ENCODE peak calls at places on chromosomes 3 and 15, in four cellular contexts. Y, U, B and F are unnamed samples.

GRCh38 chr3:40329081-40329480 is 19.6 kb downstream of the EIF1B start:
- DNase-seq in Y (no peak), U (no peak), B (no peak), F (no peak)

GRCh38 chr15:50247819-50248650 is 17.5 kb downstream of the HDC start:
- DNase-seq in Y (peak; percentile 16), U (no peak), B (no peak), F (peak; percentile 55)

GRCh38 chr15:86001200-86001599 is 78.5 kb upstream of the AGBL1 start:
- DNase-seq in Y (no peak), U (no peak), B (no peak), F (no peak)

GRCh38 chr15:50354838-50355611 is at the start of gene GABPB1:
- DNase-seq in Y (peak; percentile 88), U (peak; percentile 77), B (peak; percentile 80), F (peak; percentile 93)

GRCh38 chr3:86814918-86815655 is 175.9 kb downstream of the VGLL3 start:
- DNase-seq in Y (no peak), U (no peak), B (no peak), F (no peak)

GRCh38 chr3:144771401-144771870 is 799.8 kb downstream of the DIPK2A start:
- DNase-seq in Y (no peak), U (no peak), B (no peak), F (no peak)

GRCh38 chr15:87403973-87404372 is 852.6 kb downstream of the NTRK3 start:
- DNase-seq in Y (no peak), U (no peak), B (no peak), F (no peak)

GRCh38 chr3:181974198-181974597 is 262.5 kb downstream of the SOX2 start:
- DNase-seq in Y (no peak), U (no peak), B (no peak), F (no peak)

GRCh38 chr15:78087944-78088772 is 4.2 kb upstream of the SH2D7 start:
- DNase-seq in Y (no peak), U (no peak), B (no peak), F (peak; percentile 71)

GRCh38 chr3:179108091-179108490 is 36.5 kb upstream of the ZMAT3 start:
- DNase-seq in Y (no peak), U (no peak), B (no peak), F (no peak)

GRCh38 chr3:69541059-69541471 is 155.2 kb upstream of the FRMD4B start:
- DNase-seq in Y (no peak), U (peak; percentile 2), B (no peak), F (no peak)

GRCh38 chr15:34206016-34206415 is 3.9 kb downstream of the KATNBL1 start:
- DNase-seq in Y (no peak), U (no peak), B (no peak), F (no peak)

GRCh38 chr3:152398495-152398894 is 129.8 kb downstream of the MBNL1 start:
- DNase-seq in Y (no peak), U (no peak), B (no peak), F (no peak)

GRCh38 chr3:14548321-14548729 is 8.2 kb upstream of the GRIP2 start:
- DNase-seq in Y (peak; percentile 31), U (peak; percentile 73), B (no peak), F (peak; percentile 83)

GRCh38 chr3:197580253-197580691 is 24.5 kb upstream of the BDH1 start:
- DNase-seq in Y (no peak), U (no peak), B (no peak), F (no peak)

GRCh38 chr3:114803042-114803695 is 343.9 kb downstream of the ZBTB20 start:
- DNase-seq in Y (no peak), U (no peak), B (no peak), F (no peak)